ENCODE peak calls at places on chromosomes 11 and 22, in eight cellular contexts. E is CD8-positive, alpha-beta T cell; T is cardiac muscle cell; C is fibroblast of lung; N is A549; U is colonic mucosa; F is adrenal gland; H is substantia nigra. J is an unnamed sample.

GRCh38 chr11:68903288-68903630 is 373 bp downstream of the MRPL21 start:
- DNase-seq in E (no peak), T (no peak), C (no peak), N (no peak), U (no peak), F (no peak), H (no peak), J (no peak)

GRCh38 chr22:30445438-30445936 is 19.9 kb downstream of the MTFP1 start:
- DNase-seq in E (no peak), T (no peak), C (peak; percentile 14), N (no peak), U (no peak), F (peak; percentile 79), H (no peak), J (no peak)

GRCh38 chr11:35237345-35237744 is 98.4 kb downstream of the CD44 start:
- DNase-seq in E (no peak), T (peak; percentile 30), C (no peak), N (no peak), U (no peak), F (no peak), H (no peak), J (no peak)

GRCh38 chr11:68373810-68374501 is 61.6 kb downstream of the LRP5 start:
- DNase-seq in E (no peak), T (peak; percentile 15), C (peak; percentile 12), N (no peak), U (peak; percentile 65), F (peak; percentile 71), H (peak; percentile 33), J (no peak)

GRCh38 chr11:59174664-59175033 is 2.7 kb downstream of the DTX4 start:
- DNase-seq in E (no peak), T (no peak), C (peak; percentile 39), N (no peak), U (peak; percentile 77), F (no peak), H (no peak), J (no peak)

GRCh38 chr11:122778148-122778547 is 60.2 kb upstream of the CRTAM start:
- DNase-seq in E (no peak), T (no peak), C (peak; percentile 53), N (peak; percentile 11), U (no peak), F (no peak), H (no peak), J (no peak)

GRCh38 chr22:48895341-48895740 is 932.3 kb downstream of the BRD1 start:
- DNase-seq in E (no peak), T (no peak), C (no peak), N (no peak), U (peak; percentile 6), F (no peak), H (no peak), J (no peak)

GRCh38 chr11:82004537-82005213 is 729.0 kb downstream of the FAM181B start:
- DNase-seq in E (no peak), T (no peak), C (peak; percentile 9), N (no peak), U (no peak), F (no peak), H (no peak), J (no peak)

GRCh38 chr22:44368611-44369010 is 55.9 kb upstream of the SHISAL1 start:
- DNase-seq in E (no peak), T (no peak), C (no peak), N (no peak), U (no peak), F (no peak), H (no peak), J (no peak)

GRCh38 chr11:119334173-119334930 is at the start of gene RNF26:
- DNase-seq in E (peak; percentile 94), T (peak; percentile 99), C (peak; percentile 96), N (peak; percentile 97), U (peak; percentile 98), F (peak; percentile 98), H (peak; percentile 91), J (peak; percentile 98)

GRCh38 chr11:47861762-47862161 is 13.6 kb upstream of the NUP160 start:
- DNase-seq in E (no peak), T (no peak), C (peak; percentile 76), N (no peak), U (no peak), F (no peak), H (no peak), J (no peak)

GRCh38 chr11:126403039-126403438 is 47.6 kb downstream of the ST3GAL4 start:
- DNase-seq in E (no peak), T (no peak), C (no peak), N (peak; percentile 8), U (peak; percentile 90), F (no peak), H (no peak), J (no peak)

GRCh38 chr11:59822989-59823566 is 12.5 kb upstream of the MRPL16 start:
- DNase-seq in E (peak; percentile 18), T (peak; percentile 75), C (peak; percentile 50), N (peak; percentile 32), U (peak; percentile 50), F (peak; percentile 56), H (no peak), J (no peak)

GRCh38 chr11:2940930-2941821 is 12.0 kb upstream of the PHLDA2 start:
- DNase-seq in E (no peak), T (no peak), C (no peak), N (no peak), U (peak; percentile 83), F (peak; percentile 30), H (no peak), J (no peak)

GRCh38 chr11:61756452-61757212 is 4.2 kb downstream of the MYRF start:
- DNase-seq in E (peak; percentile 26), T (no peak), C (peak; percentile 46), N (peak; percentile 94), U (peak; percentile 83), F (no peak), H (no peak), J (no peak)
- H3K27ac ChIP-seq in E (no peak overlapping the region), T (peak overlapping the region; percentile 85), C (no peak overlapping the region), N (peak overlapping the region; percentile 95), U (no peak overlapping the region), F (no peak overlapping the region), H (peak overlapping the region; percentile 97), J (peak overlapping the region; percentile 94)

GRCh38 chr11:44855138-44855849 is 95.4 kb downstream of the TP53I11 start:
- DNase-seq in E (no peak), T (no peak), C (no peak), N (no peak), U (no peak), F (peak; percentile 21), H (no peak), J (no peak)
- H3K27ac ChIP-seq in E (no peak overlapping the region), T (no peak overlapping the region), C (no peak overlapping the region), N (peak overlapping the region; percentile 86), U (no peak overlapping the region), F (no peak overlapping the region), H (no peak overlapping the region), J (no peak overlapping the region)

GRCh38 chr22:18044548-18045271 is 20.3 kb upstream of the MICAL3 start:
- DNase-seq in E (no peak), T (no peak), C (peak; percentile 56), N (no peak), U (peak; percentile 50), F (peak; percentile 86), H (peak; percentile 85), J (peak; percentile 51)

GRCh38 chr22:18050065-18050464 is 25.7 kb upstream of the MICAL3 start:
- DNase-seq in E (no peak), T (no peak), C (no peak), N (no peak), U (no peak), F (no peak), H (no peak), J (no peak)

GRCh38 chr22:18048441-18048898 is 24.1 kb upstream of the MICAL3 start:
- DNase-seq in E (no peak), T (no peak), C (peak; percentile 22), N (no peak), U (peak; percentile 36), F (no peak), H (no peak), J (no peak)

GRCh38 chr22:18045794-18046193 is 21.4 kb upstream of the MICAL3 start:
- DNase-seq in E (no peak), T (no peak), C (no peak), N (no peak), U (no peak), F (no peak), H (no peak), J (no peak)

GRCh38 chr22:18048041-18048440 is 23.7 kb upstream of the MICAL3 start:
- DNase-seq in E (no peak), T (no peak), C (no peak), N (no peak), U (no peak), F (no peak), H (no peak), J (no peak)
- H3K27ac ChIP-seq in E (no peak overlapping the region), T (no peak overlapping the region), C (no peak overlapping the region), N (no peak overlapping the region), U (peak overlapping the region; percentile 36), F (no peak overlapping the region), H (no peak overlapping the region), J (no peak overlapping the region)

GRCh38 chr11:111193924-111194490 is 51.5 kb upstream of the POU2AF2 start:
- DNase-seq in E (no peak), T (no peak), C (no peak), N (no peak), U (no peak), F (no peak), H (no peak), J (no peak)
- H3K27ac ChIP-seq in E (no peak overlapping the region), T (no peak overlapping the region), C (no peak overlapping the region), N (no peak overlapping the region), U (no peak overlapping the region), F (no peak overlapping the region), H (no peak overlapping the region), J (no peak overlapping the region)

J was measured in caudate nucleus.